ENCODE peak calls at places on chromosomes 6 and 20, in seven cellular contexts. One of them, this sample, is unnamed.

GRCh38 chr20:5608448-5609161 is 141.6 kb upstream of the SHLD1 start:
- DNase-seq in T-helper 1 cell: no peak
- DNase-seq in SJSA1: no peak
- DNase-seq in activated naive CD8-positive, alpha-beta T cell treated with anti-CD3 and anti-CD28 coated beads, Interleukin-2, amount 50 U/mL, for 24 hours: no peak
- DNase-seq in GM23248: peak
- DNase-seq in NCI-H1092: no peak
- DNase-seq in EL: peak
- DNase-seq in this sample: no peak

GRCh38 chr6:108492131-108492766 is 68.5 kb upstream of the FOXO3 start:
- DNase-seq in GM23248: peak
- DNase-seq in SJSA1: peak
- DNase-seq in activated naive CD8-positive, alpha-beta T cell treated with anti-CD3 and anti-CD28 coated beads, Interleukin-2, amount 50 U/mL, for 24 hours: no peak
- DNase-seq in EL: peak
- DNase-seq in NCI-H1092: no peak
- DNase-seq in T-helper 1 cell: no peak
- DNase-seq in this sample: peak

GRCh38 chr20:17579369-17580039 is 9.6 kb downstream of the DSTN start:
- DNase-seq in SJSA1: no peak
- DNase-seq in EL: peak
- DNase-seq in GM23248: peak
- DNase-seq in NCI-H1092: no peak
- DNase-seq in activated naive CD8-positive, alpha-beta T cell treated with anti-CD3 and anti-CD28 coated beads, Interleukin-2, amount 50 U/mL, for 24 hours: no peak
- DNase-seq in T-helper 1 cell: no peak
- DNase-seq in this sample: no peak

GRCh38 chr6:13012977-13013680 is 296.6 kb downstream of the PHACTR1 start:
- DNase-seq in SJSA1: no peak
- DNase-seq in T-helper 1 cell: no peak
- DNase-seq in EL: peak
- DNase-seq in GM23248: peak
- DNase-seq in activated naive CD8-positive, alpha-beta T cell treated with anti-CD3 and anti-CD28 coated beads, Interleukin-2, amount 50 U/mL, for 24 hours: peak
- DNase-seq in NCI-H1092: peak
- DNase-seq in this sample: peak

GRCh38 chr6:165106261-165106660 is 203.1 kb downstream of the C6orf118 start:
- DNase-seq in NCI-H1092: no peak
- DNase-seq in GM23248: peak
- DNase-seq in SJSA1: no peak
- DNase-seq in T-helper 1 cell: no peak
- DNase-seq in activated naive CD8-positive, alpha-beta T cell treated with anti-CD3 and anti-CD28 coated beads, Interleukin-2, amount 50 U/mL, for 24 hours: no peak
- DNase-seq in EL: no peak
- DNase-seq in this sample: no peak

GRCh38 chr20:3406481-3407425 is 716 bp downstream of the DNAAF9 start:
- DNase-seq in GM23248: peak
- DNase-seq in activated naive CD8-positive, alpha-beta T cell treated with anti-CD3 and anti-CD28 coated beads, Interleukin-2, amount 50 U/mL, for 24 hours: no peak
- DNase-seq in SJSA1: peak
- DNase-seq in NCI-H1092: peak
- DNase-seq in EL: peak
- DNase-seq in T-helper 1 cell: no peak
- DNase-seq in this sample: peak

GRCh38 chr6:109869398-109870165 is 108.5 kb upstream of the GPR6 start:
- DNase-seq in GM23248: peak
- DNase-seq in NCI-H1092: no peak
- DNase-seq in activated naive CD8-positive, alpha-beta T cell treated with anti-CD3 and anti-CD28 coated beads, Interleukin-2, amount 50 U/mL, for 24 hours: no peak
- DNase-seq in EL: no peak
- DNase-seq in T-helper 1 cell: no peak
- DNase-seq in SJSA1: no peak
- DNase-seq in this sample: no peak

GRCh38 chr20:58012731-58013510 is 215.5 kb downstream of the ANKRD60 start:
- DNase-seq in NCI-H1092: no peak
- DNase-seq in SJSA1: no peak
- DNase-seq in GM23248: no peak
- DNase-seq in T-helper 1 cell: no peak
- DNase-seq in activated naive CD8-positive, alpha-beta T cell treated with anti-CD3 and anti-CD28 coated beads, Interleukin-2, amount 50 U/mL, for 24 hours: no peak
- DNase-seq in EL: no peak
- DNase-seq in this sample: no peak

GRCh38 chr6:3911614-3912336 is 62.6 kb downstream of the FAM50B start:
- DNase-seq in NCI-H1092: no peak
- DNase-seq in T-helper 1 cell: no peak
- DNase-seq in activated naive CD8-positive, alpha-beta T cell treated with anti-CD3 and anti-CD28 coated beads, Interleukin-2, amount 50 U/mL, for 24 hours: no peak
- DNase-seq in GM23248: peak
- DNase-seq in SJSA1: peak
- DNase-seq in EL: peak
- DNase-seq in this sample: peak

GRCh38 chr6:2760882-2761842 is 4.0 kb upstream of the WRNIP1 start:
- DNase-seq in T-helper 1 cell: no peak
- DNase-seq in activated naive CD8-positive, alpha-beta T cell treated with anti-CD3 and anti-CD28 coated beads, Interleukin-2, amount 50 U/mL, for 24 hours: no peak
- DNase-seq in NCI-H1092: no peak
- DNase-seq in SJSA1: peak
- DNase-seq in EL: no peak
- DNase-seq in GM23248: no peak
- DNase-seq in this sample: no peak

GRCh38 chr20:59976196-59976847 is 18.1 kb downstream of the CDH26 start:
- DNase-seq in NCI-H1092: no peak
- DNase-seq in T-helper 1 cell: no peak
- DNase-seq in SJSA1: no peak
- DNase-seq in GM23248: no peak
- DNase-seq in EL: no peak
- DNase-seq in activated naive CD8-positive, alpha-beta T cell treated with anti-CD3 and anti-CD28 coated beads, Interleukin-2, amount 50 U/mL, for 24 hours: no peak
- DNase-seq in this sample: no peak

GRCh38 chr6:140855520-140855919 is 1277.2 kb upstream of the GJE1 start:
- DNase-seq in SJSA1: no peak
- DNase-seq in NCI-H1092: no peak
- DNase-seq in GM23248: peak
- DNase-seq in EL: no peak
- DNase-seq in activated naive CD8-positive, alpha-beta T cell treated with anti-CD3 and anti-CD28 coated beads, Interleukin-2, amount 50 U/mL, for 24 hours: no peak
- DNase-seq in T-helper 1 cell: no peak
- DNase-seq in this sample: no peak

GRCh38 chr6:132598473-132598872 is 8.9 kb upstream of the TAAR5 start:
- DNase-seq in T-helper 1 cell: no peak
- DNase-seq in NCI-H1092: no peak
- DNase-seq in GM23248: peak
- DNase-seq in SJSA1: no peak
- DNase-seq in EL: peak
- DNase-seq in activated naive CD8-positive, alpha-beta T cell treated with anti-CD3 and anti-CD28 coated beads, Interleukin-2, amount 50 U/mL, for 24 hours: no peak
- DNase-seq in this sample: no peak

GRCh38 chr20:57467742-57468141 is 57.2 kb downstream of the CTCFL start:
- DNase-seq in GM23248: no peak
- DNase-seq in NCI-H1092: no peak
- DNase-seq in SJSA1: no peak
- DNase-seq in EL: no peak
- DNase-seq in activated naive CD8-positive, alpha-beta T cell treated with anti-CD3 and anti-CD28 coated beads, Interleukin-2, amount 50 U/mL, for 24 hours: no peak
- DNase-seq in T-helper 1 cell: no peak
- DNase-seq in this sample: no peak

GRCh38 chr6:2667617-2668016 is 83.1 kb downstream of the MYLK4 start:
- DNase-seq in GM23248: no peak
- DNase-seq in NCI-H1092: no peak
- DNase-seq in SJSA1: no peak
- DNase-seq in activated naive CD8-positive, alpha-beta T cell treated with anti-CD3 and anti-CD28 coated beads, Interleukin-2, amount 50 U/mL, for 24 hours: no peak
- DNase-seq in EL: no peak
- DNase-seq in T-helper 1 cell: no peak
- DNase-seq in this sample: no peak

GRCh38 chr6:105346052-105346451 is 56.8 kb downstream of the PREP start:
- DNase-seq in NCI-H1092: no peak
- DNase-seq in SJSA1: peak
- DNase-seq in EL: peak
- DNase-seq in T-helper 1 cell: no peak
- DNase-seq in GM23248: peak
- DNase-seq in activated naive CD8-positive, alpha-beta T cell treated with anti-CD3 and anti-CD28 coated beads, Interleukin-2, amount 50 U/mL, for 24 hours: no peak
- DNase-seq in this sample: no peak

GRCh38 chr20:35225319-35226125 is 968 bp upstream of the MMP24 start:
- DNase-seq in T-helper 1 cell: no peak
- DNase-seq in activated naive CD8-positive, alpha-beta T cell treated with anti-CD3 and anti-CD28 coated beads, Interleukin-2, amount 50 U/mL, for 24 hours: no peak
- DNase-seq in NCI-H1092: no peak
- DNase-seq in SJSA1: no peak
- DNase-seq in EL: no peak
- DNase-seq in GM23248: no peak
- DNase-seq in this sample: no peak

GRCh38 chr20:21607971-21608735 is 94.3 kb upstream of the NKX2-2 start:
- DNase-seq in T-helper 1 cell: no peak
- DNase-seq in EL: no peak
- DNase-seq in NCI-H1092: peak
- DNase-seq in SJSA1: no peak
- DNase-seq in GM23248: no peak
- DNase-seq in activated naive CD8-positive, alpha-beta T cell treated with anti-CD3 and anti-CD28 coated beads, Interleukin-2, amount 50 U/mL, for 24 hours: no peak
- DNase-seq in this sample: peak

GRCh38 chr6:154403803-154404202 is 47.2 kb upstream of the IPCEF1 start:
- DNase-seq in SJSA1: peak
- DNase-seq in T-helper 1 cell: no peak
- DNase-seq in GM23248: peak
- DNase-seq in NCI-H1092: peak
- DNase-seq in EL: peak
- DNase-seq in activated naive CD8-positive, alpha-beta T cell treated with anti-CD3 and anti-CD28 coated beads, Interleukin-2, amount 50 U/mL, for 24 hours: no peak
- DNase-seq in this sample: peak

GRCh38 chr6:166005401-166005845 is 162.2 kb downstream of the TBXT start:
- DNase-seq in GM23248: peak
- DNase-seq in SJSA1: peak
- DNase-seq in EL: peak
- DNase-seq in T-helper 1 cell: no peak
- DNase-seq in NCI-H1092: no peak
- DNase-seq in activated naive CD8-positive, alpha-beta T cell treated with anti-CD3 and anti-CD28 coated beads, Interleukin-2, amount 50 U/mL, for 24 hours: no peak
- DNase-seq in this sample: no peak

GRCh38 chr20:21704408-21705385 is 767 bp upstream of the PAX1 start:
- DNase-seq in GM23248: no peak
- DNase-seq in NCI-H1092: no peak
- DNase-seq in SJSA1: no peak
- DNase-seq in EL: no peak
- DNase-seq in T-helper 1 cell: no peak
- DNase-seq in activated naive CD8-positive, alpha-beta T cell treated with anti-CD3 and anti-CD28 coated beads, Interleukin-2, amount 50 U/mL, for 24 hours: no peak
- DNase-seq in this sample: no peak

GRCh38 chr6:142478117-142478516 is 176.3 kb downstream of the ADGRG6 start:
- DNase-seq in activated naive CD8-positive, alpha-beta T cell treated with anti-CD3 and anti-CD28 coated beads, Interleukin-2, amount 50 U/mL, for 24 hours: no peak
- DNase-seq in EL: peak
- DNase-seq in NCI-H1092: no peak
- DNase-seq in SJSA1: no peak
- DNase-seq in GM23248: peak
- DNase-seq in T-helper 1 cell: no peak
- DNase-seq in this sample: no peak

GRCh38 chr6:155528335-155528734 is 72.7 kb upstream of the NOX3 start:
- DNase-seq in GM23248: no peak
- DNase-seq in SJSA1: no peak
- DNase-seq in activated naive CD8-positive, alpha-beta T cell treated with anti-CD3 and anti-CD28 coated beads, Interleukin-2, amount 50 U/mL, for 24 hours: no peak
- DNase-seq in NCI-H1092: no peak
- DNase-seq in T-helper 1 cell: no peak
- DNase-seq in EL: no peak
- DNase-seq in this sample: no peak

GRCh38 chr6:170480045-170480714 is 72.9 kb downstream of the PSMB1 start:
- DNase-seq in GM23248: peak
- DNase-seq in activated naive CD8-positive, alpha-beta T cell treated with anti-CD3 and anti-CD28 coated beads, Interleukin-2, amount 50 U/mL, for 24 hours: no peak
- DNase-seq in EL: peak
- DNase-seq in SJSA1: no peak
- DNase-seq in NCI-H1092: peak
- DNase-seq in T-helper 1 cell: no peak
- DNase-seq in this sample: no peak

GRCh38 chr6:42533794-42534193 is 30.0 kb upstream of the UBR2 start:
- DNase-seq in T-helper 1 cell: no peak
- DNase-seq in SJSA1: no peak
- DNase-seq in EL: no peak
- DNase-seq in activated naive CD8-positive, alpha-beta T cell treated with anti-CD3 and anti-CD28 coated beads, Interleukin-2, amount 50 U/mL, for 24 hours: no peak
- DNase-seq in GM23248: no peak
- DNase-seq in NCI-H1092: no peak
- DNase-seq in this sample: no peak

GRCh38 chr6:6392214-6393068 is 72.0 kb upstream of the F13A1 start:
- DNase-seq in SJSA1: no peak
- DNase-seq in T-helper 1 cell: no peak
- DNase-seq in EL: no peak
- DNase-seq in activated naive CD8-positive, alpha-beta T cell treated with anti-CD3 and anti-CD28 coated beads, Interleukin-2, amount 50 U/mL, for 24 hours: no peak
- DNase-seq in NCI-H1092: no peak
- DNase-seq in GM23248: no peak
- DNase-seq in this sample: no peak

GRCh38 chr6:24932832-24933231 is 2.9 kb downstream of the RIPOR2 start:
- DNase-seq in T-helper 1 cell: no peak
- DNase-seq in EL: no peak
- DNase-seq in GM23248: no peak
- DNase-seq in activated naive CD8-positive, alpha-beta T cell treated with anti-CD3 and anti-CD28 coated beads, Interleukin-2, amount 50 U/mL, for 24 hours: no peak
- DNase-seq in SJSA1: no peak
- DNase-seq in NCI-H1092: no peak
- DNase-seq in this sample: no peak

GRCh38 chr6:73290435-73290834 is 27.4 kb upstream of the KHDC1 start:
- DNase-seq in EL: peak
- DNase-seq in T-helper 1 cell: no peak
- DNase-seq in NCI-H1092: no peak
- DNase-seq in GM23248: peak
- DNase-seq in SJSA1: no peak
- DNase-seq in activated naive CD8-positive, alpha-beta T cell treated with anti-CD3 and anti-CD28 coated beads, Interleukin-2, amount 50 U/mL, for 24 hours: no peak
- DNase-seq in this sample: no peak

GRCh38 chr6:56072856-56073255 is 174.5 kb downstream of the COL21A1 start:
- DNase-seq in NCI-H1092: no peak
- DNase-seq in SJSA1: peak
- DNase-seq in GM23248: peak
- DNase-seq in activated naive CD8-positive, alpha-beta T cell treated with anti-CD3 and anti-CD28 coated beads, Interleukin-2, amount 50 U/mL, for 24 hours: no peak
- DNase-seq in EL: peak
- DNase-seq in T-helper 1 cell: no peak
- DNase-seq in this sample: no peak

GRCh38 chr6:15255481-15256414 is 9.9 kb downstream of the JARID2 start:
- DNase-seq in T-helper 1 cell: no peak
- DNase-seq in EL: no peak
- DNase-seq in GM23248: no peak
- DNase-seq in activated naive CD8-positive, alpha-beta T cell treated with anti-CD3 and anti-CD28 coated beads, Interleukin-2, amount 50 U/mL, for 24 hours: no peak
- DNase-seq in NCI-H1092: no peak
- DNase-seq in SJSA1: no peak
- DNase-seq in this sample: no peak

GRCh38 chr20:63453029-63453523 is 19.4 kb downstream of the KCNQ2 start:
- DNase-seq in EL: no peak
- DNase-seq in GM23248: no peak
- DNase-seq in T-helper 1 cell: no peak
- DNase-seq in activated naive CD8-positive, alpha-beta T cell treated with anti-CD3 and anti-CD28 coated beads, Interleukin-2, amount 50 U/mL, for 24 hours: peak
- DNase-seq in NCI-H1092: no peak
- DNase-seq in SJSA1: no peak
- DNase-seq in this sample: no peak

GRCh38 chr20:43662943-43663655 is 3.8 kb upstream of the MYBL2 start:
- DNase-seq in T-helper 1 cell: no peak
- DNase-seq in EL: peak
- DNase-seq in activated naive CD8-positive, alpha-beta T cell treated with anti-CD3 and anti-CD28 coated beads, Interleukin-2, amount 50 U/mL, for 24 hours: no peak
- DNase-seq in SJSA1: no peak
- DNase-seq in GM23248: peak
- DNase-seq in NCI-H1092: no peak
- DNase-seq in this sample: no peak

GRCh38 chr6:101811108-101811507 is 417.6 kb downstream of the GRIK2 start:
- DNase-seq in GM23248: no peak
- DNase-seq in SJSA1: no peak
- DNase-seq in EL: no peak
- DNase-seq in NCI-H1092: no peak
- DNase-seq in T-helper 1 cell: no peak
- DNase-seq in activated naive CD8-positive, alpha-beta T cell treated with anti-CD3 and anti-CD28 coated beads, Interleukin-2, amount 50 U/mL, for 24 hours: no peak
- DNase-seq in this sample: no peak

GRCh38 chr6:82589509-82590206 is 226.0 kb downstream of the TPBG start:
- DNase-seq in GM23248: peak
- DNase-seq in SJSA1: peak
- DNase-seq in NCI-H1092: peak
- DNase-seq in EL: peak
- DNase-seq in T-helper 1 cell: no peak
- DNase-seq in activated naive CD8-positive, alpha-beta T cell treated with anti-CD3 and anti-CD28 coated beads, Interleukin-2, amount 50 U/mL, for 24 hours: no peak
- DNase-seq in this sample: peak

GRCh38 chr6:142935553-142936517 is 9.1 kb downstream of the HIVEP2 start:
- DNase-seq in EL: no peak
- DNase-seq in NCI-H1092: no peak
- DNase-seq in activated naive CD8-positive, alpha-beta T cell treated with anti-CD3 and anti-CD28 coated beads, Interleukin-2, amount 50 U/mL, for 24 hours: peak
- DNase-seq in GM23248: no peak
- DNase-seq in T-helper 1 cell: peak
- DNase-seq in SJSA1: no peak
- DNase-seq in this sample: no peak

This sample was measured in COR-L47.